ENCODE peak calls at places on chromosome 15, in four cellular contexts. C is heart right ventricle, O is GM23338, Q is colonic mucosa. W is an unnamed sample.

GRCh38 chr15:97082835-97083234 is 752.3 kb downstream of the NR2F2 start:
- DNase-seq in C (no peak), O (peak; percentile 17), Q (no peak), W (no peak)

GRCh38 chr15:48040166-48040817 is 80.5 kb upstream of the SLC24A5 start:
- DNase-seq in C (no peak), O (no peak), Q (peak; percentile 29), W (no peak)

GRCh38 chr15:47788685-47789084 is 71.4 kb downstream of the SEMA6D start:
- DNase-seq in C (no peak), O (no peak), Q (no peak), W (no peak)

GRCh38 chr15:64653757-64654156 is 121.6 kb downstream of the RBPMS2 start:
- DNase-seq in C (no peak), O (no peak), Q (no peak), W (no peak)

GRCh38 chr15:56617628-56618027 is 115.7 kb downstream of the ZNF280D start:
- DNase-seq in C (no peak), O (no peak), Q (no peak), W (no peak)

GRCh38 chr15:72801590-72802345 is 18.2 kb upstream of the ADPGK start:
- DNase-seq in C (no peak), O (no peak), Q (no peak), W (no peak)

GRCh38 chr15:82945326-82945725 is 7.2 kb downstream of the HOMER2 start:
- DNase-seq in C (no peak), O (no peak), Q (no peak), W (no peak)

GRCh38 chr15:52005748-52006701 is 13.0 kb upstream of the MAPK6 start:
- DNase-seq in C (no peak), O (no peak), Q (no peak), W (no peak)

GRCh38 chr15:48021336-48022086 is 99.3 kb upstream of the SLC24A5 start:
- DNase-seq in C (no peak), O (no peak), Q (no peak), W (no peak)

GRCh38 chr15:77838595-77838994 is 205.9 kb upstream of the LINGO1 start:
- DNase-seq in C (no peak), O (no peak), Q (no peak), W (no peak)

GRCh38 chr15:57735891-57736290 is 29.4 kb downstream of the POLR2M start:
- DNase-seq in C (no peak), O (no peak), Q (no peak), W (no peak)

GRCh38 chr15:25684521-25685215 is 178.5 kb downstream of the ATP10A start:
- DNase-seq in C (no peak), O (no peak), Q (no peak), W (no peak)

GRCh38 chr15:48641416-48641815 is 4.1 kb downstream of the FBN1 start:
- DNase-seq in C (no peak), O (peak; percentile 26), Q (no peak), W (no peak)

GRCh38 chr15:88624156-88624970 is 3.2 kb downstream of the AEN start:
- DNase-seq in C (no peak), O (peak; percentile 57), Q (no peak), W (no peak)

GRCh38 chr15:67133738-67134576 is 68.6 kb downstream of the SMAD3 start:
- DNase-seq in C (no peak), O (peak; percentile 44), Q (peak; percentile 52), W (no peak)

GRCh38 chr15:82566690-82567089 is 26.4 kb upstream of the RPS17 start:
- DNase-seq in C (no peak), O (no peak), Q (no peak), W (no peak)

GRCh38 chr15:43186003-43186353 is 775 bp downstream of the CCNDBP1 start:
- DNase-seq in C (no peak), O (no peak), Q (peak; percentile 49), W (no peak)

GRCh38 chr15:41881925-41882688 is 11.7 kb downstream of the SPTBN5 start:
- DNase-seq in C (peak; percentile 58), O (peak; percentile 69), Q (peak; percentile 45), W (peak; percentile 82)

GRCh38 chr15:48962662-48963523 is 826 bp downstream of the SHC4 start:
- DNase-seq in C (peak; percentile 31), O (peak; percentile 67), Q (no peak), W (no peak)

GRCh38 chr15:83206971-83207621 is 527 bp downstream of the HDGFL3 start:
- DNase-seq in C (peak; percentile 51), O (peak; percentile 68), Q (peak; percentile 27), W (peak; percentile 74)

GRCh38 chr15:90142216-90143175 is 40.2 kb upstream of the IDH2 start:
- DNase-seq in C (no peak), O (no peak), Q (no peak), W (peak; percentile 45)

GRCh38 chr15:95693917-95694316 is 636.6 kb upstream of the NR2F2 start:
- DNase-seq in C (no peak), O (no peak), Q (no peak), W (no peak)

GRCh38 chr15:40342421-40343313 is 1.9 kb upstream of the CCDC9B start:
- DNase-seq in C (no peak), O (no peak), Q (no peak), W (no peak)

GRCh38 chr15:40344631-40345120 is 3.9 kb upstream of the CCDC9B start:
- DNase-seq in C (peak; percentile 61), O (peak; percentile 89), Q (peak; percentile 83), W (peak; percentile 65)

GRCh38 chr15:40344217-40344616 is 3.5 kb upstream of the CCDC9B start:
- DNase-seq in C (no peak), O (no peak), Q (no peak), W (no peak)

GRCh38 chr15:40345225-40345866 is 4.6 kb upstream of the CCDC9B start:
- DNase-seq in C (no peak), O (no peak), Q (no peak), W (no peak)

GRCh38 chr15:40343512-40343911 is 2.8 kb upstream of the CCDC9B start:
- DNase-seq in C (no peak), O (no peak), Q (no peak), W (no peak)
- H3K4me1 ChIP-seq in C (peaks cover 33% of the 10 kb centered on the region), O (no peaks in the 10 kb centered on the region), Q (peaks cover 30% of the 10 kb centered on the region), W (peaks cover 6% of the 10 kb centered on the region)

GRCh38 chr15:44666208-44667038 is 3.0 kb upstream of the SPG11 start:
- DNase-seq in C (no peak), O (no peak), Q (no peak), W (no peak)

GRCh38 chr15:44667039-44667360 is 3.5 kb upstream of the SPG11 start:
- DNase-seq in C (no peak), O (no peak), Q (no peak), W (no peak)

GRCh38 chr15:44668925-44669324 is 5.5 kb upstream of the SPG11 start:
- DNase-seq in C (no peak), O (no peak), Q (no peak), W (no peak)

GRCh38 chr15:44673639-44674038 is 10.2 kb upstream of the SPG11 start:
- DNase-seq in C (no peak), O (no peak), Q (no peak), W (no peak)

GRCh38 chr15:44670087-44670945 is 6.9 kb upstream of the SPG11 start:
- DNase-seq in C (no peak), O (no peak), Q (no peak), W (no peak)
- H3K4me1 ChIP-seq in C (no peaks in the 10 kb centered on the region), O (no peaks in the 10 kb centered on the region), Q (no peaks in the 10 kb centered on the region), W (no peaks in the 10 kb centered on the region)

GRCh38 chr15:59828871-59829270 is 139.8 kb upstream of the BNIP2 start:
- DNase-seq in C (no peak), O (no peak), Q (no peak), W (no peak)
- H3K4me1 ChIP-seq in C (no peaks in the 10 kb centered on the region), O (no peaks in the 10 kb centered on the region), Q (no peaks in the 10 kb centered on the region), W (no peaks in the 10 kb centered on the region)

DNA sequence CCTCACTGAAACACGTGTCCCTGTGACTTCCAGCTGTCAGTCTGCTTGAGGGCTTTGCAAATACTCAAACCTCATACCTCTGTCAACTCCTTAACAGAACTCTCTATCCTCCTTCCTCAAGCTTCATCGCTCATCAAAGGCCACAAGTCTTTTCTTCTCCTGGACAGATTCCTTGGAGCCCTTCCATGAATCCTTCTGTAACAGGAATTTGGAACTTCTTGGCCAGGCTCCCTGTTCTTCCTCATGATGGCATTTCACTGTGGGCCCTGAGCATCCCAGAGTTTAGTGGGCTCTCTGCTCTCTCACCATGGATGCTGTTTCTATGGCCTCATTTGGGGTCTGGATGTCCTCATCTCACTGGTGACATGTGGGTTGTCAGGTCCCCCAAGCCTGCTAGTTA is 105.0 kb upstream of the TLE3 start:
- DNase-seq in C (no peak), O (no peak), Q (no peak), W (no peak)
- H3K4me1 ChIP-seq in C (peaks cover 4% of the 10 kb centered on the region), O (no peaks in the 10 kb centered on the region), Q (no peaks in the 10 kb centered on the region), W (no peaks in the 10 kb centered on the region)

GRCh38 chr15:65829150-65829764 is 37.2 kb upstream of the DENND4A start:
- DNase-seq in C (no peak), O (peak; percentile 62), Q (no peak), W (no peak)
- H3K4me1 ChIP-seq in C (peaks cover 9% of the 10 kb centered on the region), O (peaks cover 29% of the 10 kb centered on the region), Q (peaks cover 4% of the 10 kb centered on the region), W (peaks cover 49% of the 10 kb centered on the region)